ENCODE peak calls at places on chromosomes 5 and 9, in four cellular contexts. R, K, L and Y are unnamed samples.

GRCh38 chr5:153496835-153497234 is 6.4 kb downstream of the GRIA1 start:
- DNase-seq in R (peak; percentile 7), K (no peak), L (no peak), Y (peak; percentile 7)

GRCh38 chr9:111992523-111992922 is 95.9 kb downstream of the UGCG start:
- DNase-seq in R (no peak), K (no peak), L (no peak), Y (no peak)

GRCh38 chr9:137277329-137278041 is at the start of gene TOR4A:
- DNase-seq in R (peak; percentile 92), K (peak; percentile 76), L (peak; percentile 94), Y (peak; percentile 97)

GRCh38 chr5:168209561-168209960 is 81.9 kb upstream of the WWC1 start:
- DNase-seq in R (no peak), K (no peak), L (no peak), Y (no peak)

GRCh38 chr9:123541441-123541840 is 185.4 kb downstream of the CRB2 start:
- DNase-seq in R (no peak), K (no peak), L (no peak), Y (no peak)

GRCh38 chr5:137389042-137389441 is 110.1 kb downstream of the SPOCK1 start:
- DNase-seq in R (no peak), K (no peak), L (no peak), Y (no peak)

GRCh38 chr5:6302684-6303083 is 75.7 kb downstream of the MED10 start:
- DNase-seq in R (no peak), K (peak; percentile 36), L (no peak), Y (no peak)

GRCh38 chr9:36836486-36836885 is 197.6 kb downstream of the PAX5 start:
- DNase-seq in R (no peak), K (no peak), L (no peak), Y (no peak)

DNA sequence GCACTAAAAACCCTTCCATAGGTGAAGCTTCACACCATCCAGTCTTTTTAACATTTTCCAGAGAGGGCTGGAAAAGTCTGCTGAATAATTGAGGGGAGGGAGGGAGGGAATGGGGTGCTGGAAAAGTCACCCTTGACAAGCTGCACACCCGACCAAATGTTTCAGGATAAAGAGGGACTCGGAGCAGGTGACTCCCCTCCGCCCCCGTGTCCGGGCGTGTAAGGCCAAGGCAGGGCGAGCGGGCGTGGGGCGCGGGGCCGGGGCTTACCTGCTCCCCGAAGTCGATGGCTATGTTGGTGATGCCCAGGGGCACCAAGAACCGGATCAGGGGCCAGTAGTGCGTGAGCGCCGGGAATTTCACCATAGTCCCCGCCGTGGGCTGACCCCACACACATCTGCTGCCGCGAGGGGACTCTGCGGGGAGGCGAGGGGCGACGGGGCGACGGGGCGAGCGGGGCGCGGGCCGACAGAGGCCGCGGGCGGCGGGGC is 450 bp downstream of the ANKH start:
- DNase-seq in R (peak; percentile 4), K (no peak), L (no peak), Y (no peak)
- TF ChIP-seq NR3C1 in R (no peak), K (no peak), L (no peak), Y (no peak)

GRCh38 chr5:53206562-53206961 is 97.0 kb upstream of the MOCS2 start:
- DNase-seq in R (no peak), K (no peak), L (no peak), Y (no peak)

GRCh38 chr5:53200309-53200708 is 90.8 kb upstream of the MOCS2 start:
- DNase-seq in R (no peak), K (no peak), L (no peak), Y (no peak)

GRCh38 chr5:53199882-53200281 is 90.3 kb upstream of the MOCS2 start:
- DNase-seq in R (no peak), K (no peak), L (no peak), Y (no peak)

DNA sequence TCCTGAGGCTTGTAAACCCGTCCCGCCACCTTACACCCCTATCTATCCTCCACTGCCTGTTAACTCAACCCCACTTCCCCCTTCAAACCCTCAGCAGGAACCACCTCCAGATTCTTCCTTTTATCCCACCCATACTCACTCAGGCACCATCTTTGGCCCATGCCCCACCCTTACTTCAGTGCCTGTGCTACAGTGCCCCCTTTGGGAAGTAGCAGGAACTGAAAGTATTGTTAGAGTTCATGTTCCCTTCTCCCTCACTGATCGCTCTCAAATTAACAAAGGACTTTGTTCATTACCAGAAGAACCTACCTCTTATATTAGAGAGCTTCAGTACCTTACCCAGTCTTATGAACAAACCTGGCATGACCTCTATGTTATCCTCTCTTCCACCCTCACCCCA is 92.2 kb upstream of the MOCS2 start:
- DNase-seq in R (peak; percentile 7), K (no peak), L (peak; percentile 4), Y (peak; percentile 26)
- TF ChIP-seq NR3C1 in R (no peak), K (no peak), L (no peak), Y (no peak)

GRCh38 chr9:96554326-96554725 is 65.3 kb downstream of the CDC14B start:
- DNase-seq in R (no peak), K (no peak), L (no peak), Y (no peak)
- TF ChIP-seq NR3C1 in R (no peak), K (no peak), L (no peak), Y (no peak)

GRCh38 chr5:107917983-107918382 is 247.2 kb upstream of the EFNA5 start:
- DNase-seq in R (no peak), K (no peak), L (no peak), Y (no peak)
- TF ChIP-seq NR3C1 in R (no peak), K (no peak), L (no peak), Y (no peak)

DNA sequence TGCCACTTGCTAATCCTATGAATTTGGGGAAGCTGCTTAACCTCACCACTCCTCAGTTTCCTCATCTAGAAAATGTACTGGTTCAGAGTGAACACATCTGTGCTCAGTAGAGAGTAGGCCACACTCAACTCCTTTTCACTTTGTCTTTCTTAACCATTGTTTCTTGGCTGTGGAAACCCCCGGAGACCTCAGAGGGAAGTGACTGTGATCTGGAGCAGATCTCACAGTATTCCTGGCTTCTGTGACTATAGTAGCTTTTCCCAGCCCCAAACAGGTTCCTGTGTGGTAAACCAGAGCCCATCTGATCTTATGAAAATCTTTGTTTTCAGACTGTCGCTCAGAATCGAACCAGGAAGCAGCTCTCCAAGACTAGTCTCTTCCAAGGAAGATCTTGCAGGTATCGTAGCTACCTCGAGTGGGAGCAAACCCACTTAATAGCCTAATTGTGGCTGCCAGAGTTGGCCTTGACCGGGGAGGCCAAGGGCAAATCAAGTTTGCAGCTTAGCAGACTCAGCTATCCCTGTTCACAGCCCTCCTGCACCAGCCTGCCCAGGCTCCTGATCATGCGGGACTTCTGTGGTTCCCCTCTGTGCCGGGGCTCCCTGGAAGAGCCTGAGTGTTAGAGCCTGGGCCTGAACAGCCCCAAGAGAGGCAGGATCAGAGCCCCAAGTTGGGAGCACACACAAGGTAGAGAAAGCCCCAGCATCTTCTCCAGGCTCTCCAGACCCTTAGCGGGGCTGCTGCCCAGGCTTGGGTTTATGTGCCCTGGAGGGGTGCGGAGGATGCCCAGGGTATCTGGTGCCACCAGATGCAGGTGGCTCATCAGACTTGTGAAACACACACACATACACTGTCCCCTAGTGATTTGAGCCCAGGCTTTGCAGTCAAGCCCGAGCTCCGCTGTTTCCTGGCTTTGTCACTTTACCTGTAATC is 52.2 kb upstream of the ANGPTL2 start:
- DNase-seq in R (no peak), K (no peak), L (no peak), Y (no peak)
- TF ChIP-seq NR3C1 in R (no peak), K (no peak), L (no peak), Y (no peak)

GRCh38 chr9:115590016-115590415 is 472.1 kb upstream of the TNC start:
- DNase-seq in R (peak; percentile 77), K (no peak), L (no peak), Y (no peak)
- TF ChIP-seq NR3C1 in R (no peak), K (no peak), L (no peak), Y (no peak)

GRCh38 chr5:136209346-136209910 is 16.5 kb upstream of the SMIM32 start:
- DNase-seq in R (no peak), K (no peak), L (no peak), Y (no peak)

GRCh38 chr5:136211282-136211681 is 18.3 kb upstream of the SMIM32 start:
- DNase-seq in R (no peak), K (no peak), L (no peak), Y (no peak)

GRCh38 chr5:136210259-136210658 is 17.3 kb upstream of the SMIM32 start:
- DNase-seq in R (no peak), K (no peak), L (no peak), Y (no peak)

GRCh38 chr5:136213919-136214493 is 21.0 kb upstream of the SMIM32 start:
- DNase-seq in R (no peak), K (no peak), L (no peak), Y (no peak)

DNA sequence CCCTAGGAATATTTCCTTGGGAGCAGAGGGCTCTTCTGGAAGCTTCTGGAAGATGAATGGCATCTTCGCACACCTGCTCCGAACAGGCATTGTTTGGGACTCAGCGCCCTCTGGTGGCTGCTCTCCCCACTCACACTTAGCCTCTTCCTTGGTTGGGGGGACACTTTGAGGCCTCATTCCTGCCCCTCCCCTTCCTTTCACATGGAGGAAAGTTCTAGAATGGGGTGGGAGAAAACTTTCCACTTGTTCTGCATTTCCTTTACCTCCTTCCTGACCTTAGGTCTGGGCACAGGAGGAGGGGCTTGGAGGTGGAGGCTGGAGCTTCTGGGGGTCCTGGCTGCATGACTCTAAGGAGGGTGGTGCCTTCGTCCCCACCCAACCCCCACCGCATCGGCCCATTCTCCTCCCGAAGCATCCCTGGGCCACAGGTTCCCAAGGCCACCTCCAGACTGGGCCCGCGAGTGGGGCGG is 19.3 kb upstream of the SMIM32 start:
- DNase-seq in R (peak; percentile 50), K (peak; percentile 77), L (peak; percentile 21), Y (peak; percentile 84)
- TF ChIP-seq NR3C1 in R (no peak), K (no peak), L (no peak), Y (no peak)

GRCh38 chr9:16245756-16246440 is 624.6 kb downstream of the BNC2 start:
- DNase-seq in R (peak; percentile 28), K (no peak), L (no peak), Y (no peak)
- TF ChIP-seq NR3C1 in R (no peak), K (no peak), L (no peak), Y (no peak)